ENCODE peak calls at places on chromosomes 13 and 19, in six cellular contexts. L is cardiac muscle cell, K is ureter, Y is fibroblast of lung, D is fibroblast of the conjunctiva, V is hepatocyte. F is an unnamed sample.

GRCh38 chr13:111949311-111949710 is 117.6 kb upstream of the SOX1 start:
- DNase-seq in V (no peak), Y (no peak), L (no peak), K (no peak), D (no peak), F (no peak)

GRCh38 chr13:20391597-20392452 is 133.8 kb downstream of the CRYL1 start:
- DNase-seq in Y (no peak), K (peak), L (no peak), V (no peak), D (no peak), F (no peak)

GRCh38 chr19:23392706-23393105 is 2.6 kb downstream of the ZNF91 start:
- DNase-seq in D (no peak), L (no peak), K (no peak), V (no peak), Y (peak), F (no peak)

GRCh38 chr13:100388923-100389322 is 199.7 kb downstream of the GGACT start:
- DNase-seq in V (no peak), Y (no peak), L (no peak), D (no peak), K (no peak), F (no peak)

GRCh38 chr19:40006273-40006691 is 9.4 kb downstream of the ZNF546 start:
- DNase-seq in V (no peak), D (peak), K (no peak), Y (peak), L (no peak), F (no peak)

GRCh38 chr19:28009696-28010095 is 1203.3 kb downstream of the UQCRFS1 start:
- DNase-seq in L (no peak), K (no peak), D (no peak), Y (peak), V (no peak), F (no peak)

GRCh38 chr13:31807090-31807541 is 67.8 kb downstream of the RXFP2 start:
- DNase-seq in D (no peak), Y (peak), K (no peak), L (no peak), V (no peak), F (no peak)

GRCh38 chr13:70390968-70391367 is 282.7 kb upstream of the KLHL1 start:
- DNase-seq in L (no peak), K (no peak), V (no peak), D (no peak), Y (no peak), F (no peak)

GRCh38 chr19:4877753-4878490 is 10.5 kb upstream of the PLIN3 start:
- DNase-seq in Y (no peak), V (no peak), K (peak), L (no peak), D (no peak), F (no peak)

GRCh38 chr13:32261567-32261966 is 53.6 kb downstream of the ZAR1L start:
- DNase-seq in Y (peak), V (peak), L (peak), K (peak), D (peak), F (peak)

GRCh38 chr19:23917856-23918255 is 3.2 kb downstream of the ZNF726 start:
- DNase-seq in K (peak), L (no peak), D (no peak), Y (no peak), V (no peak), F (no peak)

GRCh38 chr13:51895906-51896888 is 34.4 kb downstream of the CCDC70 start:
- DNase-seq in L (peak), K (peak), V (peak), Y (peak), D (peak), F (peak)

GRCh38 chr19:12784394-12784870 is 6.9 kb upstream of the JUNB start:
- DNase-seq in K (no peak), L (no peak), Y (no peak), V (no peak), D (no peak), F (no peak)

GRCh38 chr19:17522988-17523872 is 11.8 kb downstream of the PGLS start:
- DNase-seq in Y (no peak), D (no peak), L (no peak), K (no peak), V (no peak), F (peak)

GRCh38 chr19:14156122-14156521 is 19.7 kb upstream of the ASF1B start:
- DNase-seq in D (no peak), K (no peak), L (no peak), Y (no peak), V (no peak), F (no peak)

GRCh38 chr13:85241045-85241444 is 558.2 kb downstream of the SLITRK6 start:
- DNase-seq in L (no peak), V (no peak), D (no peak), K (no peak), Y (peak), F (no peak)

GRCh38 chr13:20160346-20161274 is at the start of gene GJA3:
- DNase-seq in K (no peak), L (peak), Y (peak), D (no peak), V (peak), F (no peak)

GRCh38 chr19:4183967-4184717 is 1.7 kb downstream of the ANKRD24 start:
- DNase-seq in Y (no peak), K (no peak), L (no peak), D (no peak), V (no peak), F (no peak)

GRCh38 chr19:11273989-11274388 is 11.7 kb upstream of the DOCK6 start:
- DNase-seq in D (no peak), Y (no peak), K (no peak), V (no peak), L (no peak), F (no peak)

GRCh38 chr19:7505682-7506384 is 10.1 kb upstream of the ZNF358 start:
- DNase-seq in Y (no peak), D (no peak), L (peak), V (peak), K (no peak), F (no peak)

GRCh38 chr19:39937094-39937493 is 2.7 kb upstream of the FCGBP start:
- DNase-seq in K (no peak), V (no peak), L (no peak), Y (no peak), D (no peak), F (peak)

GRCh38 chr19:52219611-52220010 is 29.8 kb downstream of the PPP2R1A start:
- DNase-seq in D (no peak), Y (no peak), L (no peak), K (no peak), V (no peak), F (no peak)

GRCh38 chr13:113882266-113882627 is 18.4 kb upstream of the GAS6 start:
- DNase-seq in D (no peak), L (no peak), Y (no peak), V (no peak), K (no peak), F (no peak)

GRCh38 chr13:33172400-33172799 is 113.2 kb downstream of the STARD13 start:
- DNase-seq in V (no peak), K (no peak), L (no peak), Y (no peak), D (peak), F (no peak)

GRCh38 chr19:51339313-51339686 is 2.6 kb downstream of the VSIG10L start:
- DNase-seq in Y (no peak), K (no peak), V (peak), L (no peak), D (no peak), F (no peak)

GRCh38 chr19:3737487-3738205 is 23.8 kb downstream of the APBA3 start:
- DNase-seq in V (no peak), K (no peak), L (no peak), Y (no peak), D (no peak), F (no peak)

GRCh38 chr13:113620036-113620435 is 35.5 kb downstream of the TFDP1 start:
- DNase-seq in K (no peak), L (no peak), Y (no peak), V (no peak), D (no peak), F (no peak)

GRCh38 chr19:3818479-3818878 is 32.3 kb upstream of the MATK start:
- DNase-seq in K (no peak), D (no peak), V (no peak), L (peak), Y (peak), F (no peak)

GRCh38 chr13:50993371-50993770 is 83.8 kb downstream of the RNASEH2B start:
- DNase-seq in Y (no peak), D (no peak), K (no peak), V (peak), L (no peak), F (no peak)

F was measured in colonic mucosa.